ENCODE peak calls at places on chromosomes 12 and 14, in eight cellular contexts. One of them, this sample, is unnamed.

GRCh38 chr12:54068423-54069070 is 14.9 kb downstream of the HOXC4 start:
- DNase-seq in activated T-helper 1 cell treated with anti-CD3 and anti-CD28 coated beads, Interleukin-12 subunit alpha, Interleukin-12 subunit beta, Interleukin-2, Interleukin-4 antibody, amounts not matched to agents 30 ng/mL and 10 ng/mL and 1 ng/mL, durations not matched to agents 14 hours and 24 hours and 36 hours: no peak
- DNase-seq in GM23338: no peak
- DNase-seq in Daoy: no peak
- DNase-seq in stimulated activated CD4-positive, alpha-beta T cell treated with anti-CD3 and anti-CD28 coated beads, Interleukin-1b, Interleukin-23, amount 100 ng/mL, for 24 hours: no peak
- DNase-seq in G401: no peak
- DNase-seq in C1 segment of cervical spinal cord: no peak
- DNase-seq in WTC11: no peak
- DNase-seq in this sample: no peak

GRCh38 chr12:25422241-25422640 is 130.8 kb downstream of the LMNTD1 start:
- DNase-seq in GM23338: no peak
- DNase-seq in G401: no peak
- DNase-seq in Daoy: no peak
- DNase-seq in WTC11: no peak
- DNase-seq in activated T-helper 1 cell treated with anti-CD3 and anti-CD28 coated beads, Interleukin-12 subunit alpha, Interleukin-12 subunit beta, Interleukin-2, Interleukin-4 antibody, amounts not matched to agents 30 ng/mL and 10 ng/mL and 1 ng/mL, durations not matched to agents 14 hours and 24 hours and 36 hours: no peak
- DNase-seq in stimulated activated CD4-positive, alpha-beta T cell treated with anti-CD3 and anti-CD28 coated beads, Interleukin-1b, Interleukin-23, amount 100 ng/mL, for 24 hours: no peak
- DNase-seq in C1 segment of cervical spinal cord: no peak
- DNase-seq in this sample: no peak

GRCh38 chr12:51923506-51924365 is 16.4 kb downstream of the ACVRL1 start:
- DNase-seq in activated T-helper 1 cell treated with anti-CD3 and anti-CD28 coated beads, Interleukin-12 subunit alpha, Interleukin-12 subunit beta, Interleukin-2, Interleukin-4 antibody, amounts not matched to agents 30 ng/mL and 10 ng/mL and 1 ng/mL, durations not matched to agents 14 hours and 24 hours and 36 hours: peak
- DNase-seq in GM23338: peak
- DNase-seq in Daoy: peak
- DNase-seq in C1 segment of cervical spinal cord: no peak
- DNase-seq in G401: no peak
- DNase-seq in stimulated activated CD4-positive, alpha-beta T cell treated with anti-CD3 and anti-CD28 coated beads, Interleukin-1b, Interleukin-23, amount 100 ng/mL, for 24 hours: peak
- DNase-seq in WTC11: peak
- DNase-seq in this sample: peak

GRCh38 chr12:88658009-88658408 is 77.7 kb upstream of the KITLG start:
- DNase-seq in stimulated activated CD4-positive, alpha-beta T cell treated with anti-CD3 and anti-CD28 coated beads, Interleukin-1b, Interleukin-23, amount 100 ng/mL, for 24 hours: no peak
- DNase-seq in WTC11: no peak
- DNase-seq in GM23338: no peak
- DNase-seq in G401: no peak
- DNase-seq in C1 segment of cervical spinal cord: no peak
- DNase-seq in activated T-helper 1 cell treated with anti-CD3 and anti-CD28 coated beads, Interleukin-12 subunit alpha, Interleukin-12 subunit beta, Interleukin-2, Interleukin-4 antibody, amounts not matched to agents 30 ng/mL and 10 ng/mL and 1 ng/mL, durations not matched to agents 14 hours and 24 hours and 36 hours: no peak
- DNase-seq in Daoy: no peak
- DNase-seq in this sample: peak

GRCh38 chr14:103108749-103109207 is 14.3 kb downstream of the EXOC3L4 start:
- DNase-seq in WTC11: no peak
- DNase-seq in G401: no peak
- DNase-seq in C1 segment of cervical spinal cord: no peak
- DNase-seq in activated T-helper 1 cell treated with anti-CD3 and anti-CD28 coated beads, Interleukin-12 subunit alpha, Interleukin-12 subunit beta, Interleukin-2, Interleukin-4 antibody, amounts not matched to agents 30 ng/mL and 10 ng/mL and 1 ng/mL, durations not matched to agents 14 hours and 24 hours and 36 hours: peak
- DNase-seq in GM23338: peak
- DNase-seq in Daoy: peak
- DNase-seq in stimulated activated CD4-positive, alpha-beta T cell treated with anti-CD3 and anti-CD28 coated beads, Interleukin-1b, Interleukin-23, amount 100 ng/mL, for 24 hours: no peak
- DNase-seq in this sample: no peak

GRCh38 chr14:101492716-101493115 is 68.6 kb upstream of the DIO3 start:
- DNase-seq in C1 segment of cervical spinal cord: no peak
- DNase-seq in G401: no peak
- DNase-seq in activated T-helper 1 cell treated with anti-CD3 and anti-CD28 coated beads, Interleukin-12 subunit alpha, Interleukin-12 subunit beta, Interleukin-2, Interleukin-4 antibody, amounts not matched to agents 30 ng/mL and 10 ng/mL and 1 ng/mL, durations not matched to agents 14 hours and 24 hours and 36 hours: no peak
- DNase-seq in GM23338: no peak
- DNase-seq in WTC11: no peak
- DNase-seq in stimulated activated CD4-positive, alpha-beta T cell treated with anti-CD3 and anti-CD28 coated beads, Interleukin-1b, Interleukin-23, amount 100 ng/mL, for 24 hours: no peak
- DNase-seq in Daoy: no peak
- DNase-seq in this sample: no peak

GRCh38 chr14:85531141-85531593 is 1.2 kb downstream of the FLRT2 start:
- DNase-seq in Daoy: peak
- DNase-seq in WTC11: peak
- DNase-seq in G401: no peak
- DNase-seq in stimulated activated CD4-positive, alpha-beta T cell treated with anti-CD3 and anti-CD28 coated beads, Interleukin-1b, Interleukin-23, amount 100 ng/mL, for 24 hours: no peak
- DNase-seq in GM23338: peak
- DNase-seq in C1 segment of cervical spinal cord: no peak
- DNase-seq in activated T-helper 1 cell treated with anti-CD3 and anti-CD28 coated beads, Interleukin-12 subunit alpha, Interleukin-12 subunit beta, Interleukin-2, Interleukin-4 antibody, amounts not matched to agents 30 ng/mL and 10 ng/mL and 1 ng/mL, durations not matched to agents 14 hours and 24 hours and 36 hours: no peak
- DNase-seq in this sample: peak

GRCh38 chr12:111581434-111582132 is 17.5 kb downstream of the ATXN2 start:
- DNase-seq in activated T-helper 1 cell treated with anti-CD3 and anti-CD28 coated beads, Interleukin-12 subunit alpha, Interleukin-12 subunit beta, Interleukin-2, Interleukin-4 antibody, amounts not matched to agents 30 ng/mL and 10 ng/mL and 1 ng/mL, durations not matched to agents 14 hours and 24 hours and 36 hours: no peak
- DNase-seq in WTC11: no peak
- DNase-seq in Daoy: no peak
- DNase-seq in GM23338: no peak
- DNase-seq in C1 segment of cervical spinal cord: no peak
- DNase-seq in stimulated activated CD4-positive, alpha-beta T cell treated with anti-CD3 and anti-CD28 coated beads, Interleukin-1b, Interleukin-23, amount 100 ng/mL, for 24 hours: no peak
- DNase-seq in G401: no peak
- DNase-seq in this sample: no peak

GRCh38 chr14:22432348-22432976 is 156.6 kb downstream of the DAD1 start:
- DNase-seq in activated T-helper 1 cell treated with anti-CD3 and anti-CD28 coated beads, Interleukin-12 subunit alpha, Interleukin-12 subunit beta, Interleukin-2, Interleukin-4 antibody, amounts not matched to agents 30 ng/mL and 10 ng/mL and 1 ng/mL, durations not matched to agents 14 hours and 24 hours and 36 hours: no peak
- DNase-seq in C1 segment of cervical spinal cord: peak
- DNase-seq in G401: peak
- DNase-seq in Daoy: peak
- DNase-seq in WTC11: no peak
- DNase-seq in stimulated activated CD4-positive, alpha-beta T cell treated with anti-CD3 and anti-CD28 coated beads, Interleukin-1b, Interleukin-23, amount 100 ng/mL, for 24 hours: no peak
- DNase-seq in GM23338: peak
- DNase-seq in this sample: no peak

GRCh38 chr12:30926243-30927209 is at the start of gene TSPAN11:
- DNase-seq in GM23338: peak
- DNase-seq in Daoy: peak
- DNase-seq in C1 segment of cervical spinal cord: peak
- DNase-seq in WTC11: peak
- DNase-seq in G401: peak
- DNase-seq in stimulated activated CD4-positive, alpha-beta T cell treated with anti-CD3 and anti-CD28 coated beads, Interleukin-1b, Interleukin-23, amount 100 ng/mL, for 24 hours: no peak
- DNase-seq in activated T-helper 1 cell treated with anti-CD3 and anti-CD28 coated beads, Interleukin-12 subunit alpha, Interleukin-12 subunit beta, Interleukin-2, Interleukin-4 antibody, amounts not matched to agents 30 ng/mL and 10 ng/mL and 1 ng/mL, durations not matched to agents 14 hours and 24 hours and 36 hours: no peak
- DNase-seq in this sample: peak

GRCh38 chr12:132710422-132711168 is at the start of gene PGAM5:
- DNase-seq in C1 segment of cervical spinal cord: peak
- DNase-seq in WTC11: peak
- DNase-seq in G401: peak
- DNase-seq in activated T-helper 1 cell treated with anti-CD3 and anti-CD28 coated beads, Interleukin-12 subunit alpha, Interleukin-12 subunit beta, Interleukin-2, Interleukin-4 antibody, amounts not matched to agents 30 ng/mL and 10 ng/mL and 1 ng/mL, durations not matched to agents 14 hours and 24 hours and 36 hours: peak
- DNase-seq in GM23338: peak
- DNase-seq in stimulated activated CD4-positive, alpha-beta T cell treated with anti-CD3 and anti-CD28 coated beads, Interleukin-1b, Interleukin-23, amount 100 ng/mL, for 24 hours: peak
- DNase-seq in Daoy: peak
- DNase-seq in this sample: peak

GRCh38 chr14:75369506-75369905 is 58.3 kb upstream of the JDP2 start:
- DNase-seq in WTC11: no peak
- DNase-seq in C1 segment of cervical spinal cord: peak
- DNase-seq in activated T-helper 1 cell treated with anti-CD3 and anti-CD28 coated beads, Interleukin-12 subunit alpha, Interleukin-12 subunit beta, Interleukin-2, Interleukin-4 antibody, amounts not matched to agents 30 ng/mL and 10 ng/mL and 1 ng/mL, durations not matched to agents 14 hours and 24 hours and 36 hours: no peak
- DNase-seq in stimulated activated CD4-positive, alpha-beta T cell treated with anti-CD3 and anti-CD28 coated beads, Interleukin-1b, Interleukin-23, amount 100 ng/mL, for 24 hours: no peak
- DNase-seq in GM23338: no peak
- DNase-seq in Daoy: no peak
- DNase-seq in G401: no peak
- DNase-seq in this sample: peak

GRCh38 chr12:57454566-57455373 is at the start of gene INHBE:
- DNase-seq in C1 segment of cervical spinal cord: no peak
- DNase-seq in Daoy: peak
- DNase-seq in stimulated activated CD4-positive, alpha-beta T cell treated with anti-CD3 and anti-CD28 coated beads, Interleukin-1b, Interleukin-23, amount 100 ng/mL, for 24 hours: no peak
- DNase-seq in activated T-helper 1 cell treated with anti-CD3 and anti-CD28 coated beads, Interleukin-12 subunit alpha, Interleukin-12 subunit beta, Interleukin-2, Interleukin-4 antibody, amounts not matched to agents 30 ng/mL and 10 ng/mL and 1 ng/mL, durations not matched to agents 14 hours and 24 hours and 36 hours: no peak
- DNase-seq in WTC11: peak
- DNase-seq in GM23338: peak
- DNase-seq in G401: no peak
- DNase-seq in this sample: no peak

GRCh38 chr12:85280138-85280983 is at the start of gene ALX1:
- DNase-seq in stimulated activated CD4-positive, alpha-beta T cell treated with anti-CD3 and anti-CD28 coated beads, Interleukin-1b, Interleukin-23, amount 100 ng/mL, for 24 hours: no peak
- DNase-seq in WTC11: peak
- DNase-seq in Daoy: peak
- DNase-seq in C1 segment of cervical spinal cord: no peak
- DNase-seq in G401: no peak
- DNase-seq in activated T-helper 1 cell treated with anti-CD3 and anti-CD28 coated beads, Interleukin-12 subunit alpha, Interleukin-12 subunit beta, Interleukin-2, Interleukin-4 antibody, amounts not matched to agents 30 ng/mL and 10 ng/mL and 1 ng/mL, durations not matched to agents 14 hours and 24 hours and 36 hours: no peak
- DNase-seq in GM23338: peak
- DNase-seq in this sample: peak

GRCh38 chr14:70183991-70184390 is 4.8 kb downstream of the SLC8A3 start:
- DNase-seq in stimulated activated CD4-positive, alpha-beta T cell treated with anti-CD3 and anti-CD28 coated beads, Interleukin-1b, Interleukin-23, amount 100 ng/mL, for 24 hours: no peak
- DNase-seq in Daoy: no peak
- DNase-seq in C1 segment of cervical spinal cord: no peak
- DNase-seq in GM23338: no peak
- DNase-seq in G401: no peak
- DNase-seq in activated T-helper 1 cell treated with anti-CD3 and anti-CD28 coated beads, Interleukin-12 subunit alpha, Interleukin-12 subunit beta, Interleukin-2, Interleukin-4 antibody, amounts not matched to agents 30 ng/mL and 10 ng/mL and 1 ng/mL, durations not matched to agents 14 hours and 24 hours and 36 hours: no peak
- DNase-seq in WTC11: no peak
- DNase-seq in this sample: no peak

GRCh38 chr12:43292699-43293098 is 259.3 kb downstream of the ADAMTS20 start:
- DNase-seq in C1 segment of cervical spinal cord: no peak
- DNase-seq in Daoy: no peak
- DNase-seq in GM23338: no peak
- DNase-seq in activated T-helper 1 cell treated with anti-CD3 and anti-CD28 coated beads, Interleukin-12 subunit alpha, Interleukin-12 subunit beta, Interleukin-2, Interleukin-4 antibody, amounts not matched to agents 30 ng/mL and 10 ng/mL and 1 ng/mL, durations not matched to agents 14 hours and 24 hours and 36 hours: no peak
- DNase-seq in stimulated activated CD4-positive, alpha-beta T cell treated with anti-CD3 and anti-CD28 coated beads, Interleukin-1b, Interleukin-23, amount 100 ng/mL, for 24 hours: no peak
- DNase-seq in G401: no peak
- DNase-seq in WTC11: no peak
- DNase-seq in this sample: no peak

GRCh38 chr14:53842938-53843337 is 113.7 kb downstream of the BMP4 start:
- DNase-seq in G401: no peak
- DNase-seq in stimulated activated CD4-positive, alpha-beta T cell treated with anti-CD3 and anti-CD28 coated beads, Interleukin-1b, Interleukin-23, amount 100 ng/mL, for 24 hours: no peak
- DNase-seq in WTC11: no peak
- DNase-seq in activated T-helper 1 cell treated with anti-CD3 and anti-CD28 coated beads, Interleukin-12 subunit alpha, Interleukin-12 subunit beta, Interleukin-2, Interleukin-4 antibody, amounts not matched to agents 30 ng/mL and 10 ng/mL and 1 ng/mL, durations not matched to agents 14 hours and 24 hours and 36 hours: no peak
- DNase-seq in Daoy: peak
- DNase-seq in C1 segment of cervical spinal cord: no peak
- DNase-seq in GM23338: no peak
- DNase-seq in this sample: no peak

GRCh38 chr14:99320105-99320572 is 48.1 kb upstream of the BCL11B start:
- DNase-seq in activated T-helper 1 cell treated with anti-CD3 and anti-CD28 coated beads, Interleukin-12 subunit alpha, Interleukin-12 subunit beta, Interleukin-2, Interleukin-4 antibody, amounts not matched to agents 30 ng/mL and 10 ng/mL and 1 ng/mL, durations not matched to agents 14 hours and 24 hours and 36 hours: peak
- DNase-seq in GM23338: peak
- DNase-seq in G401: peak
- DNase-seq in Daoy: peak
- DNase-seq in C1 segment of cervical spinal cord: no peak
- DNase-seq in stimulated activated CD4-positive, alpha-beta T cell treated with anti-CD3 and anti-CD28 coated beads, Interleukin-1b, Interleukin-23, amount 100 ng/mL, for 24 hours: peak
- DNase-seq in WTC11: peak
- DNase-seq in this sample: peak

GRCh38 chr12:65596514-65597010 is 227.7 kb upstream of the HMGA2 start:
- DNase-seq in WTC11: no peak
- DNase-seq in G401: no peak
- DNase-seq in stimulated activated CD4-positive, alpha-beta T cell treated with anti-CD3 and anti-CD28 coated beads, Interleukin-1b, Interleukin-23, amount 100 ng/mL, for 24 hours: no peak
- DNase-seq in C1 segment of cervical spinal cord: no peak
- DNase-seq in Daoy: peak
- DNase-seq in activated T-helper 1 cell treated with anti-CD3 and anti-CD28 coated beads, Interleukin-12 subunit alpha, Interleukin-12 subunit beta, Interleukin-2, Interleukin-4 antibody, amounts not matched to agents 30 ng/mL and 10 ng/mL and 1 ng/mL, durations not matched to agents 14 hours and 24 hours and 36 hours: no peak
- DNase-seq in GM23338: no peak
- DNase-seq in this sample: no peak

GRCh38 chr14:24052656-24053547 is 1.1 kb downstream of the CARMIL3 start:
- DNase-seq in Daoy: peak
- DNase-seq in GM23338: no peak
- DNase-seq in activated T-helper 1 cell treated with anti-CD3 and anti-CD28 coated beads, Interleukin-12 subunit alpha, Interleukin-12 subunit beta, Interleukin-2, Interleukin-4 antibody, amounts not matched to agents 30 ng/mL and 10 ng/mL and 1 ng/mL, durations not matched to agents 14 hours and 24 hours and 36 hours: peak
- DNase-seq in G401: peak
- DNase-seq in C1 segment of cervical spinal cord: no peak
- DNase-seq in stimulated activated CD4-positive, alpha-beta T cell treated with anti-CD3 and anti-CD28 coated beads, Interleukin-1b, Interleukin-23, amount 100 ng/mL, for 24 hours: peak
- DNase-seq in WTC11: no peak
- DNase-seq in this sample: no peak

GRCh38 chr12:123094349-123095073 is 56.4 kb downstream of the PITPNM2 start:
- DNase-seq in activated T-helper 1 cell treated with anti-CD3 and anti-CD28 coated beads, Interleukin-12 subunit alpha, Interleukin-12 subunit beta, Interleukin-2, Interleukin-4 antibody, amounts not matched to agents 30 ng/mL and 10 ng/mL and 1 ng/mL, durations not matched to agents 14 hours and 24 hours and 36 hours: no peak
- DNase-seq in WTC11: no peak
- DNase-seq in GM23338: no peak
- DNase-seq in G401: no peak
- DNase-seq in C1 segment of cervical spinal cord: no peak
- DNase-seq in Daoy: peak
- DNase-seq in stimulated activated CD4-positive, alpha-beta T cell treated with anti-CD3 and anti-CD28 coated beads, Interleukin-1b, Interleukin-23, amount 100 ng/mL, for 24 hours: no peak
- DNase-seq in this sample: peak

GRCh38 chr12:3266638-3267037 is 189.5 kb downstream of the TSPAN9 start:
- DNase-seq in C1 segment of cervical spinal cord: no peak
- DNase-seq in GM23338: no peak
- DNase-seq in activated T-helper 1 cell treated with anti-CD3 and anti-CD28 coated beads, Interleukin-12 subunit alpha, Interleukin-12 subunit beta, Interleukin-2, Interleukin-4 antibody, amounts not matched to agents 30 ng/mL and 10 ng/mL and 1 ng/mL, durations not matched to agents 14 hours and 24 hours and 36 hours: no peak
- DNase-seq in G401: no peak
- DNase-seq in Daoy: no peak
- DNase-seq in stimulated activated CD4-positive, alpha-beta T cell treated with anti-CD3 and anti-CD28 coated beads, Interleukin-1b, Interleukin-23, amount 100 ng/mL, for 24 hours: no peak
- DNase-seq in WTC11: no peak
- DNase-seq in this sample: no peak

GRCh38 chr12:131789638-131790037 is 38.6 kb upstream of the MMP17 start:
- DNase-seq in stimulated activated CD4-positive, alpha-beta T cell treated with anti-CD3 and anti-CD28 coated beads, Interleukin-1b, Interleukin-23, amount 100 ng/mL, for 24 hours: no peak
- DNase-seq in activated T-helper 1 cell treated with anti-CD3 and anti-CD28 coated beads, Interleukin-12 subunit alpha, Interleukin-12 subunit beta, Interleukin-2, Interleukin-4 antibody, amounts not matched to agents 30 ng/mL and 10 ng/mL and 1 ng/mL, durations not matched to agents 14 hours and 24 hours and 36 hours: no peak
- DNase-seq in GM23338: no peak
- DNase-seq in G401: no peak
- DNase-seq in C1 segment of cervical spinal cord: no peak
- DNase-seq in Daoy: no peak
- DNase-seq in WTC11: no peak
- DNase-seq in this sample: no peak

GRCh38 chr12:106235770-106236169 is 12.1 kb downstream of the CKAP4 start:
- DNase-seq in stimulated activated CD4-positive, alpha-beta T cell treated with anti-CD3 and anti-CD28 coated beads, Interleukin-1b, Interleukin-23, amount 100 ng/mL, for 24 hours: no peak
- DNase-seq in WTC11: no peak
- DNase-seq in G401: no peak
- DNase-seq in C1 segment of cervical spinal cord: no peak
- DNase-seq in activated T-helper 1 cell treated with anti-CD3 and anti-CD28 coated beads, Interleukin-12 subunit alpha, Interleukin-12 subunit beta, Interleukin-2, Interleukin-4 antibody, amounts not matched to agents 30 ng/mL and 10 ng/mL and 1 ng/mL, durations not matched to agents 14 hours and 24 hours and 36 hours: no peak
- DNase-seq in GM23338: no peak
- DNase-seq in Daoy: no peak
- DNase-seq in this sample: no peak

GRCh38 chr14:49303952-49304516 is 282.1 kb downstream of the RPS29 start:
- DNase-seq in stimulated activated CD4-positive, alpha-beta T cell treated with anti-CD3 and anti-CD28 coated beads, Interleukin-1b, Interleukin-23, amount 100 ng/mL, for 24 hours: no peak
- DNase-seq in GM23338: peak
- DNase-seq in Daoy: no peak
- DNase-seq in WTC11: peak
- DNase-seq in G401: peak
- DNase-seq in C1 segment of cervical spinal cord: no peak
- DNase-seq in activated T-helper 1 cell treated with anti-CD3 and anti-CD28 coated beads, Interleukin-12 subunit alpha, Interleukin-12 subunit beta, Interleukin-2, Interleukin-4 antibody, amounts not matched to agents 30 ng/mL and 10 ng/mL and 1 ng/mL, durations not matched to agents 14 hours and 24 hours and 36 hours: no peak
- DNase-seq in this sample: peak

GRCh38 chr12:5685935-5686334 is 254.0 kb downstream of the NTF3 start:
- DNase-seq in activated T-helper 1 cell treated with anti-CD3 and anti-CD28 coated beads, Interleukin-12 subunit alpha, Interleukin-12 subunit beta, Interleukin-2, Interleukin-4 antibody, amounts not matched to agents 30 ng/mL and 10 ng/mL and 1 ng/mL, durations not matched to agents 14 hours and 24 hours and 36 hours: no peak
- DNase-seq in GM23338: no peak
- DNase-seq in WTC11: no peak
- DNase-seq in Daoy: no peak
- DNase-seq in G401: no peak
- DNase-seq in C1 segment of cervical spinal cord: no peak
- DNase-seq in stimulated activated CD4-positive, alpha-beta T cell treated with anti-CD3 and anti-CD28 coated beads, Interleukin-1b, Interleukin-23, amount 100 ng/mL, for 24 hours: no peak
- DNase-seq in this sample: no peak

GRCh38 chr12:12792421-12792820 is 7.0 kb downstream of the APOLD1 start:
- DNase-seq in G401: peak
- DNase-seq in WTC11: no peak
- DNase-seq in GM23338: no peak
- DNase-seq in Daoy: no peak
- DNase-seq in stimulated activated CD4-positive, alpha-beta T cell treated with anti-CD3 and anti-CD28 coated beads, Interleukin-1b, Interleukin-23, amount 100 ng/mL, for 24 hours: no peak
- DNase-seq in C1 segment of cervical spinal cord: no peak
- DNase-seq in activated T-helper 1 cell treated with anti-CD3 and anti-CD28 coated beads, Interleukin-12 subunit alpha, Interleukin-12 subunit beta, Interleukin-2, Interleukin-4 antibody, amounts not matched to agents 30 ng/mL and 10 ng/mL and 1 ng/mL, durations not matched to agents 14 hours and 24 hours and 36 hours: no peak
- DNase-seq in this sample: no peak